ENCODE peak calls at places on chromosome 18, in five cellular contexts. N is GM13976, M is psoas muscle, I is fibroblast of lung, G is neural progenitor cell. V is an unnamed sample.

GRCh38 chr18:45993441-45993840 is 26.3 kb upstream of the EPG5 start:
- DNase-seq in G (no peak), I (peak), M (no peak), N (no peak), V (peak)

GRCh38 chr18:74895686-74896085 is 298.0 kb downstream of the ZNF407 start:
- DNase-seq in I (peak), M (no peak), N (no peak), G (peak), V (peak)

GRCh38 chr18:54229660-54230059 is 5.2 kb upstream of the MBD2 start:
- DNase-seq in I (no peak), G (no peak), N (peak), M (no peak), V (no peak)

GRCh38 chr18:26511339-26512071 is 36.8 kb downstream of the KCTD1 start:
- DNase-seq in M (no peak), N (no peak), I (no peak), G (no peak), V (no peak)

GRCh38 chr18:79792988-79793355 is 4.8 kb upstream of the KCNG2 start:
- DNase-seq in G (no peak), M (peak), I (no peak), N (no peak), V (no peak)

GRCh38 chr18:26714739-26715138 is 150.8 kb downstream of the AQP4 start:
- DNase-seq in N (no peak), M (no peak), I (no peak), G (no peak), V (no peak)

GRCh38 chr18:2847341-2848144 is 737 bp downstream of the EMILIN2 start:
- DNase-seq in I (peak), N (peak), M (peak), G (peak), V (no peak)

GRCh38 chr18:4870177-4870773 is 326.8 kb downstream of the AKAIN1 start:
- DNase-seq in G (no peak), N (no peak), I (no peak), M (no peak), V (no peak)

GRCh38 chr18:56542488-56542887 is 95.9 kb downstream of the TXNL1 start:
- DNase-seq in G (no peak), M (no peak), I (no peak), N (no peak), V (no peak)

GRCh38 chr18:79405781-79406575 is 10.2 kb downstream of the NFATC1 start:
- DNase-seq in I (no peak), G (no peak), N (peak), M (peak), V (no peak)

GRCh38 chr18:31066267-31066666 is 23.7 kb upstream of the DSC3 start:
- DNase-seq in I (no peak), N (no peak), G (no peak), M (no peak), V (no peak)

GRCh38 chr18:830315-830901 is 18.4 kb upstream of the YES1 start:
- DNase-seq in N (no peak), I (peak), G (peak), M (no peak), V (no peak)

GRCh38 chr18:59833785-59834184 is 66.0 kb upstream of the PMAIP1 start:
- DNase-seq in M (no peak), I (no peak), N (peak), G (no peak), V (no peak)

GRCh38 chr18:63511285-63511684 is 30.9 kb upstream of the SERPINB12 start:
- DNase-seq in N (no peak), M (no peak), G (peak), I (peak), V (peak)

GRCh38 chr18:74351354-74351753 is 35.7 kb downstream of the C18orf63 start:
- DNase-seq in N (no peak), M (no peak), I (peak), G (no peak), V (peak)

GRCh38 chr18:55245200-55245599 is 285.9 kb upstream of the CCDC68 start:
- DNase-seq in M (no peak), G (no peak), N (no peak), I (peak), V (no peak)

GRCh38 chr18:70384181-70384790 is 95.4 kb downstream of the SOCS6 start:
- DNase-seq in G (no peak), I (peak), M (no peak), N (no peak), V (peak)

GRCh38 chr18:2547477-2548087 is 23.7 kb downstream of the METTL4 start:
- DNase-seq in G (peak), I (peak), M (no peak), N (peak), V (peak)

GRCh38 chr18:48623468-48624220 is 84.8 kb downstream of the CTIF start:
- DNase-seq in N (no peak), G (no peak), M (no peak), I (peak), V (peak)

GRCh38 chr18:75735291-75735690 is 307.8 kb upstream of the SMIM21 start:
- DNase-seq in G (no peak), N (no peak), I (no peak), M (no peak), V (no peak)

GRCh38 chr18:21167641-21168372 is 56.2 kb upstream of the ROCK1 start:
- DNase-seq in M (no peak), I (peak), G (peak), N (no peak), V (no peak)

GRCh38 chr18:52427521-52428175 is 87.7 kb downstream of the DCC start:
- DNase-seq in I (no peak), N (no peak), G (no peak), M (no peak), V (no peak)

GRCh38 chr18:10131783-10132381 is 218.1 kb downstream of the VAPA start:
- DNase-seq in G (peak), I (peak), N (peak), M (peak), V (no peak)

GRCh38 chr18:43534511-43534910 is 257.2 kb upstream of the SYT4 start:
- DNase-seq in G (no peak), N (no peak), M (no peak), I (peak), V (no peak)

GRCh38 chr18:40864846-40865245 is 1090.2 kb upstream of the PIK3C3 start:
- DNase-seq in I (peak), G (no peak), N (no peak), M (no peak), V (no peak)

GRCh38 chr18:9153281-9153680 is 16.7 kb downstream of the ANKRD12 start:
- DNase-seq in M (no peak), N (no peak), G (no peak), I (no peak), V (no peak)

GRCh38 chr18:38847326-38847725 is 1281.7 kb upstream of the CELF4 start:
- DNase-seq in G (no peak), I (no peak), N (no peak), M (no peak), V (no peak)

GRCh38 chr18:3748081-3748480 is 298.1 kb downstream of the TGIF1 start:
- DNase-seq in G (no peak), I (peak), M (no peak), N (no peak), V (no peak)

GRCh38 chr18:13239557-13239956 is 21.0 kb downstream of the LDLRAD4 start:
- DNase-seq in N (no peak), G (peak), M (no peak), I (no peak), V (no peak)

GRCh38 chr18:12890500-12890899 is 6.5 kb upstream of the PTPN2 start:
- DNase-seq in G (no peak), N (no peak), M (no peak), I (no peak), V (no peak)

DNA sequence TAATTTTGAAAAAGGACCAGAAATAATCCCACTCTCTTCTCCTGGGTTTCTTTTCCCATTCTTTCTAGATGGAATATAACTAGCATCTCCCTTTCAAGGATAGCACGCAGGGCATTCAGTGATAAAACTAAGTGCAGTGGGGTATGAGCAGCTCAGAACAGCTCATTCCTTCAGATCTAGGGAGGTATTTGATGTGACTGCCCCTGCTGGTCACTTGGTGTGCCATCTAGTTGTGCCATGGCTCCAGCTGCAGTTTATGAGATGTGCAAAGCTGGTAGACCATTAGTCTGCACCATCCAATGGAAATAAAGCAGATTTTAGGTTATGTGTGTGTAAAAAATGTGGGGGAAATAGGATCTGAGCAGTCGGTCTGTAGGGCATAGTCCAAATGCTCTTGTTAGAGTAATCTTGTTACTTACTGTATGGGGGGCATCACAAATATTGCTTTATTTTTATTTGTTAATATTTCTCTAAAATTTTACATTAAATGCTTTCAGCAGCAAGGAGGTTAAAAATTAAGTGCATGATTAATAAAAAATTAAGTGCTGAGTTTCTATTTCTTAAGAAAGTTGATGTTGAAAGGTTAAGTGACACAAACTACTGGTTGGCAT is 38.9 kb downstream of the CTAGE1 start:
- DNase-seq in N (no peak), G (peak), M (no peak), I (peak), V (no peak)
- TF ChIP-seq CTCF in N (no peak), G (peak), M (no peak), I (peak), V (peak)

DNA sequence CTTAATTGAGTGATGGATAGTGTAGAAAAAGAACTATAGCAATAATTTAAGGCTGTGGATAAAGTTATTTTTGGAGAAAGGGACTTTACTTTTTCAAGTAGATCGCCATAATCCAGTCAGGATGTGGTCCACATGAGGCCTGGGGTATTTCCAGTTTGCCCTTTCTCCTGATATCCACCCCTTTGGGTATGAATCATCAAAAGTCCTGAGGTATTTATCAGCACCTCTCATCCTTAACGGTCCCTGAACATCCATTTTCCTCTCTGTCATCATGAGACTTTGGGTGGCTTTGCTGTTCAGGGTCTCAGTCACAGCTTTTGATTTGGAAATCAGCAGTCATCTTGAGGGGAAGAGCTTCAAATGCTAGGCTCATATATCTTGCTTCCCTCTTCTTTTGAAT is 39.3 kb upstream of the ELAC1 start:
- DNase-seq in M (no peak), I (peak), G (no peak), N (no peak), V (no peak)
- TF ChIP-seq CTCF in M (no peak), I (no peak), G (no peak), N (no peak), V (no peak)

GRCh38 chr18:11761553-11761952 is 72.5 kb downstream of the GNAL start:
- DNase-seq in M (no peak), N (no peak), G (peak), I (no peak), V (no peak)
- TF ChIP-seq CTCF in M (no peak), N (no peak), G (peak), I (peak), V (peak)

DNA sequence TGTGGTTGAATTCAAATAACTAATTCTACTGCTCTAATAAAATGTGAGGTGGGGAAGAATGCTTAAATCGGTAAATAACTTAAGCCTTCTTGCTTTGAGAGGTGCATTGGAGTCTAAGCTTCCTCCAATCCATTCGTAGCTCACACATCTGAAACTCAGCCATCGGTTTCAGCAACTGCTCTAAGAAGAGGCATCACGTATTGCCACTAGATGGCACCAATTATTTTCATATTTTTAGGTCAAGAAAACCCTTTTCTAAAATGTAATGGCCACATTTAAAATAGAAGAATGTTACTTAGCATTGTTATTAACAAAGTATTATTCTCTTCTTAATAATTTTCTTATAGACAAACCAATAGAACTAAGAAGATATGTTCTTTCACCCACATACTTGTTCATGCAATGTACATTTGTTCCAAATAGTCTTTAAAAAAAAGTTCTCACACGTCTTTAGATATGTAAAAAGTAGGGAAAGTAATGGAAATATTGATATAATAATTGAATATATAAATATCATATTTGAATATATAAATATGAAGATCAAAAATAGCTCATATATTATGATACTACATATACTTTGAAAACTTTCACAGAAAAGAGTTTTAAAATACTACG is 229.8 kb downstream of the CCDC178 start:
- DNase-seq in I (peak), N (no peak), M (no peak), G (peak), V (peak)
- TF ChIP-seq CTCF in I (peak), N (peak), M (no peak), G (peak), V (peak)

GRCh38 chr18:34838669-34839068 is 128.6 kb downstream of the DTNA start:
- DNase-seq in G (no peak), I (no peak), M (no peak), N (no peak), V (no peak)

GRCh38 chr18:34834897-34835296 is 124.8 kb downstream of the DTNA start:
- DNase-seq in G (no peak), M (no peak), N (peak), I (peak), V (no peak)

GRCh38 chr18:34837769-34838194 is 127.7 kb downstream of the DTNA start:
- DNase-seq in I (peak), N (no peak), G (no peak), M (peak), V (no peak)

GRCh38 chr18:34835466-34835865 is 125.4 kb downstream of the DTNA start:
- DNase-seq in G (no peak), I (no peak), M (no peak), N (no peak), V (no peak)

GRCh38 chr18:34840416-34840815 is 130.3 kb downstream of the DTNA start:
- DNase-seq in M (no peak), G (no peak), N (no peak), I (peak), V (no peak)
- TF ChIP-seq CTCF in M (peak), G (no peak), N (no peak), I (no peak), V (no peak)

GRCh38 chr18:58251416-58251815 is 207.4 kb downstream of the NEDD4L start:
- DNase-seq in M (no peak), N (no peak), I (no peak), G (no peak), V (no peak)

GRCh38 chr18:58253871-58254270 is 209.8 kb downstream of the NEDD4L start:
- DNase-seq in I (no peak), N (no peak), G (no peak), M (no peak), V (no peak)

GRCh38 chr18:58254873-58255511 is 211.0 kb downstream of the NEDD4L start:
- DNase-seq in M (peak), G (peak), N (no peak), I (no peak), V (no peak)

GRCh38 chr18:58252166-58252565 is 208.1 kb downstream of the NEDD4L start:
- DNase-seq in G (no peak), M (no peak), N (no peak), I (no peak), V (no peak)

GRCh38 chr18:58253318-58253717 is 209.3 kb downstream of the NEDD4L start:
- DNase-seq in N (no peak), I (no peak), M (no peak), G (no peak), V (no peak)
- TF ChIP-seq CTCF in N (no peak), I (no peak), M (no peak), G (no peak), V (no peak)

GRCh38 chr18:47283476-47283875 is 32.0 kb upstream of the SKOR2 start:
- DNase-seq in G (peak), I (peak), N (no peak), M (no peak), V (no peak)
- TF ChIP-seq CTCF in G (peak), I (peak), N (no peak), M (peak), V (peak)